ENCODE peak calls at places on chromosomes 1 and 21, in six cellular contexts. One of them, this sample, is unnamed.
A peak's percentile ranks its signal among the peaks of the same experiment; 100 is the strongest.

GRCh38 chr1:119188926-119189325 is 48.5 kb upstream of the WARS2 start:
- DNase-seq in WTC11: no peak
- DNase-seq in esophagus squamous epithelium: no peak
- DNase-seq in GM12865: no peak
- DNase-seq in sigmoid colon: no peak
- DNase-seq in BE2C: no peak
- DNase-seq in this sample: no peak

GRCh38 chr1:113912594-113913311 is 7.6 kb downstream of the DCLRE1B start:
- DNase-seq in WTC11: no peak
- DNase-seq in GM12865: no peak
- DNase-seq in sigmoid colon: no peak
- DNase-seq in esophagus squamous epithelium: no peak
- DNase-seq in BE2C: no peak
- DNase-seq in this sample: no peak

GRCh38 chr1:15757575-15758401 is 807 bp upstream of the FBLIM1 start:
- DNase-seq in esophagus squamous epithelium: no peak
- DNase-seq in sigmoid colon: no peak
- DNase-seq in WTC11: peak; percentile 61
- DNase-seq in GM12865: no peak
- DNase-seq in BE2C: peak; percentile 52
- DNase-seq in this sample: no peak

GRCh38 chr1:17438176-17438976 is 1.1 kb downstream of the RCC2 start:
- DNase-seq in sigmoid colon: no peak
- DNase-seq in BE2C: peak; percentile 71
- DNase-seq in WTC11: peak; percentile 65
- DNase-seq in esophagus squamous epithelium: no peak
- DNase-seq in GM12865: peak; percentile 88
- DNase-seq in this sample: peak; percentile 75

GRCh38 chr1:200147094-200147493 is 119.6 kb downstream of the NR5A2 start:
- DNase-seq in WTC11: no peak
- DNase-seq in GM12865: no peak
- DNase-seq in esophagus squamous epithelium: no peak
- DNase-seq in BE2C: no peak
- DNase-seq in sigmoid colon: no peak
- DNase-seq in this sample: no peak

GRCh38 chr1:31010081-31010989 is 55.2 kb downstream of the PUM1 start:
- DNase-seq in WTC11: no peak
- DNase-seq in GM12865: peak; percentile 69
- DNase-seq in esophagus squamous epithelium: no peak
- DNase-seq in sigmoid colon: no peak
- DNase-seq in BE2C: no peak
- DNase-seq in this sample: no peak

GRCh38 chr1:204493882-204494280 is 724 bp downstream of the PIK3C2B start:
- DNase-seq in BE2C: peak; percentile 83
- DNase-seq in GM12865: peak; percentile 69
- DNase-seq in WTC11: no peak
- DNase-seq in sigmoid colon: peak; percentile 79
- DNase-seq in esophagus squamous epithelium: no peak
- DNase-seq in this sample: peak; percentile 48

GRCh38 chr21:32917392-32918135 is 108.2 kb upstream of the OLIG2 start:
- DNase-seq in sigmoid colon: no peak
- DNase-seq in esophagus squamous epithelium: no peak
- DNase-seq in BE2C: no peak
- DNase-seq in GM12865: no peak
- DNase-seq in WTC11: no peak
- DNase-seq in this sample: no peak

GRCh38 chr1:225923381-225923691 is 714 bp downstream of the PYCR2 start:
- DNase-seq in GM12865: no peak
- DNase-seq in esophagus squamous epithelium: no peak
- DNase-seq in BE2C: no peak
- DNase-seq in sigmoid colon: no peak
- DNase-seq in WTC11: no peak
- DNase-seq in this sample: no peak

GRCh38 chr1:237794071-237794470 is 96.7 kb downstream of the ZP4 start:
- DNase-seq in GM12865: no peak
- DNase-seq in BE2C: no peak
- DNase-seq in WTC11: no peak
- DNase-seq in esophagus squamous epithelium: no peak
- DNase-seq in sigmoid colon: no peak
- DNase-seq in this sample: no peak

GRCh38 chr1:183472488-183473285 is at the start of gene SMG7:
- DNase-seq in esophagus squamous epithelium: peak; percentile 56
- DNase-seq in sigmoid colon: no peak
- DNase-seq in WTC11: no peak
- DNase-seq in BE2C: peak; percentile 46
- DNase-seq in GM12865: peak; percentile 64
- DNase-seq in this sample: no peak

GRCh38 chr1:183470147-183470960 is 1.9 kb upstream of the SMG7 start:
- DNase-seq in sigmoid colon: peak; percentile 92
- DNase-seq in WTC11: peak; percentile 68
- DNase-seq in BE2C: peak; percentile 93
- DNase-seq in GM12865: peak; percentile 93
- DNase-seq in esophagus squamous epithelium: peak; percentile 35
- DNase-seq in this sample: peak; percentile 78

GRCh38 chr1:183473286-183473536 is 912 bp downstream of the SMG7 start:
- DNase-seq in esophagus squamous epithelium: no peak
- DNase-seq in sigmoid colon: no peak
- DNase-seq in BE2C: no peak
- DNase-seq in WTC11: no peak
- DNase-seq in GM12865: no peak
- DNase-seq in this sample: no peak

GRCh38 chr1:183471748-183472487 is 381 bp upstream of the SMG7 start:
- DNase-seq in BE2C: peak; percentile 99
- DNase-seq in WTC11: peak; percentile 96
- DNase-seq in GM12865: peak; percentile 98
- DNase-seq in sigmoid colon: peak; percentile 99
- DNase-seq in esophagus squamous epithelium: peak; percentile 90
- DNase-seq in this sample: peak; percentile 98

DNA sequence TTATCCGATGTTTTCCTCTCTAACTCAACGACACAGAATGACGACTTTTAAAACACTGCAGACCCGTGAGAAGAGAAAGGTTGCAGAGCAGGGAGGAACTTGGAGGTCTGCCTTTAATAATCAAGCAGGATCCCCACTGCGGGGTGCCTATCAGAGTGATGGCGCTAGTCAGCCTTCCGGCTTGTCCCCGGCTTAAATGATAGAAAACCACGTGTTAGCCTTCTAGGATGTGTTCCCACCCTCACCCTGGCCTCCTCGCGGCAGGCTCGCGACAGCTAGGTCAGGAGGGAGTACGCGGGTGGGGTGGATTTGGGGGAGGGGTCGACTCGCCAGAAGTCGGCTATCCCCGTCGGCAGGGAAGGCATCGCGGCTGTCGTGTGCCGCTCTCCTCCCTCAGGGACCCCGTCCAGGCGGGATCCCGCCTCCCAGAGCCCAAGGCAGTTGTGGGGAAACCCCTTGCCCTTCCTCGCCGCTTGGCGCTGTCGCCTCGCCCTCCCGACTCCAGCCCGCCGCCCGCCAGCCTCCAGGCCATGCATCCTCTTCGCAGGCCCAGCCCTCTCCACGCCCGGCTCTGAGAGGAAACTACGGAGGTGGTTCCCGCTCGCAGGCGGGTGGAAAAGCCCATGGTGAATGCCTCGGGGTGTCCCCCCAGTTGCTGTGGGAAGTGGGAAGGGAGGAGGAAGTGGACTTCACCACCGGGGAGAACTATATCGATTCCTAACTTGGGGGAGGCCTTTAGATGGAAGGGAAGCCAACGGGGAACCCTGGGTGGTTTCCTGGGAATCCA is 1.1 kb upstream of the SMG7 start:
- DNase-seq in WTC11: peak; percentile 75
- DNase-seq in sigmoid colon: peak; percentile 86
- DNase-seq in esophagus squamous epithelium: peak; percentile 47
- DNase-seq in GM12865: peak; percentile 91
- DNase-seq in BE2C: peak; percentile 91
- DNase-seq in this sample: peak; percentile 77
- TF ChIP-seq CTCF in WTC11: no peak
- TF ChIP-seq CTCF in sigmoid colon: peak; percentile 4
- TF ChIP-seq CTCF in esophagus squamous epithelium: no peak
- TF ChIP-seq CTCF in GM12865: peak; percentile 5
- TF ChIP-seq CTCF in BE2C: peak; percentile 19
- TF ChIP-seq CTCF in this sample: no peak

GRCh38 chr1:39639333-39640130 is at the start of gene HEYL:
- DNase-seq in BE2C: no peak
- DNase-seq in GM12865: peak; percentile 41
- DNase-seq in WTC11: peak; percentile 86
- DNase-seq in esophagus squamous epithelium: no peak
- DNase-seq in sigmoid colon: peak; percentile 82
- DNase-seq in this sample: peak; percentile 77
- TF ChIP-seq CTCF in BE2C: no peak
- TF ChIP-seq CTCF in GM12865: peak; percentile 6
- TF ChIP-seq CTCF in WTC11: peak; percentile 5
- TF ChIP-seq CTCF in esophagus squamous epithelium: no peak
- TF ChIP-seq CTCF in sigmoid colon: no peak
- TF ChIP-seq CTCF in this sample: no peak

DNA sequence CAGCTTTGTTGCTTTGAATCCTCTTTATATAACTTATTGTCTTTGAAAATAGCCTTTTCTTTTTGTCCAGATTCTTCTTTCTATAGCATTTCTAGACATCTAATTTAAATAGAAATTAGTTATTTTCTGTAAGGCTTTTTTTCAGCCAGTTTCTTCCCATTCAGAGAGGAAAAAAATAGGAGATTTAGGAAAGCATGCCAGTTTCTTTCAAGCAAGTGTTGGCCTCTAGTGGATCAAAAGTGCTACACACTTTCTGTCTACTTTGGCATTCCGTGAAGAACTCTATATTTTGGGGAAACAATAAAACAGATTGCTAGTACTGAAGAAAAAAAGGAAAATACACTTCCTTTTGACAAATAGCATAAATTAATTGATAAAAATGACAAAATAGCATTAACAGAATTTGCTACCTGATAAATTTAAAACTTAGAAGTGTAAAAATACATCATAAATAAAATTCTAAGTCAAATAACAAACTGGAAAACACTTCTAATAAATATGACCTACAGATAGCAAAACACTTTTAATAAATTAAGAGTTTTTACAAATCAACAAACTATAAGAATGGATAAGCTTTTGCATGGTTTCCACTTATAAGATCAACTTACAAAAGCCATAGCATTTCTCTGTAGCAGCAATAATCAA is 13.1 kb upstream of the EXO1 start:
- DNase-seq in GM12865: no peak
- DNase-seq in BE2C: no peak
- DNase-seq in esophagus squamous epithelium: no peak
- DNase-seq in sigmoid colon: no peak
- DNase-seq in WTC11: no peak
- DNase-seq in this sample: no peak
- TF ChIP-seq CTCF in GM12865: peak; percentile 37
- TF ChIP-seq CTCF in BE2C: peak; percentile 75
- TF ChIP-seq CTCF in esophagus squamous epithelium: no peak
- TF ChIP-seq CTCF in sigmoid colon: peak; percentile 40
- TF ChIP-seq CTCF in WTC11: no peak
- TF ChIP-seq CTCF in this sample: peak; percentile 59

DNA sequence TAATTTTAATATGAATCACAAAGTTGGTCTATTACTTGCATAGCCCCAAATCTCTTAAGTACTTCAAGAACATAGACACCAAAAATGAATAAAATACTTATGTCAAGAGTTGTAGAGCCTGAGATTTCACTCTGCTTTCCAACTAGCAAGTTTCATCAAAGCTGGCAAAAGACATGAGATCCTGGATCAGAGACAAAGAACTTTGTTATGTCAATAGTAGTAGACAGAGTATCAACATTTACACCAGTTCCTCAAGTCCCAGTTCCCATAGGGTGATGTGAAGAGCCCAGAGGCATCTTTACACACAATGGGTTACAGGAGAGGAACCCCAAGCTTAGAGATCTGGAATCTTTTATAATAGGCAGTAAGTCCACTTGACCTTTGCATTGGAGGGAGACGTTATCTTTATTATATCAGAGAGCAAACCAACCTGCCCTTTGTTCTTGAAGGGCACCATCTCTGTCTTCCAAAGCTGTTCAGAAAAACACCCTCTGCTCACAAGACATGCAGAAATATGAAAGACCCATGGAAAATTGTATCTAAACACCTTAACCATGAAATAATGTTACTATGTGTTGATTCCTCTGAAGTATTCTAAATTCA is 174.4 kb upstream of the GALNT2 start:
- DNase-seq in esophagus squamous epithelium: no peak
- DNase-seq in GM12865: no peak
- DNase-seq in sigmoid colon: no peak
- DNase-seq in WTC11: no peak
- DNase-seq in BE2C: no peak
- DNase-seq in this sample: no peak
- TF ChIP-seq CTCF in esophagus squamous epithelium: no peak
- TF ChIP-seq CTCF in GM12865: no peak
- TF ChIP-seq CTCF in sigmoid colon: no peak
- TF ChIP-seq CTCF in WTC11: no peak
- TF ChIP-seq CTCF in BE2C: no peak
- TF ChIP-seq CTCF in this sample: no peak

GRCh38 chr1:58819719-58820118 is 35.9 kb upstream of the JUN start:
- DNase-seq in WTC11: no peak
- DNase-seq in esophagus squamous epithelium: no peak
- DNase-seq in BE2C: no peak
- DNase-seq in sigmoid colon: no peak
- DNase-seq in GM12865: no peak
- DNase-seq in this sample: no peak

GRCh38 chr1:58824753-58825389 is 41.0 kb upstream of the JUN start:
- DNase-seq in GM12865: no peak
- DNase-seq in WTC11: no peak
- DNase-seq in sigmoid colon: no peak
- DNase-seq in BE2C: no peak
- DNase-seq in esophagus squamous epithelium: no peak
- DNase-seq in this sample: no peak

GRCh38 chr1:58821309-58821708 is 37.5 kb upstream of the JUN start:
- DNase-seq in GM12865: no peak
- DNase-seq in WTC11: no peak
- DNase-seq in sigmoid colon: no peak
- DNase-seq in esophagus squamous epithelium: no peak
- DNase-seq in BE2C: no peak
- DNase-seq in this sample: no peak

GRCh38 chr1:58827298-58827697 is 43.5 kb upstream of the JUN start:
- DNase-seq in BE2C: no peak
- DNase-seq in GM12865: no peak
- DNase-seq in WTC11: no peak
- DNase-seq in esophagus squamous epithelium: no peak
- DNase-seq in sigmoid colon: no peak
- DNase-seq in this sample: no peak

DNA sequence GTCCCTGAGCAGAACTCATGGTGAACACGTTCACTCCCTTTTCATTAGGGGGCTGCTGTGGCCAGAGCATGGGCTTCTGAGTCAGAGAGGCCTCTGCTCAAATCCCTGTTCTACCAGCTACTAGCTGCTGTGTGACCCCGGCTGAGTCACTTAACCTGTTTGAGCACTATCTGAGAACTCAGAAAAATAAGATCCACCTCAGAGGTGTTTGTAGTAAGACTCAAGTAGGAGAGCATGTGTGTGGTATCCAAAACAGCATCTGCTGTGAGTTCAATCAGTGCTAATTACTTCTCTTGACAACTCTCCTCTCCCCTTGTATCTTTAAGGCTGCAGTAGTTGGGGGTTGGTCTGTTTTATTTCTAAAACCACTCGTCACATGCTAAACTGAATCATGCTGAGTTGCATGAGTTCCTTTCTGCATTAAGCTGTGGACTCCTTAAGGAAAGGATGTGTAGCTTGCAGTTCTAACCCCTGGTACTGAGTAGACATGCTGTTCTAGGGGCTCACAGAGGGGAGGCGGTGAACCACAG is 39.7 kb upstream of the JUN start:
- DNase-seq in WTC11: no peak
- DNase-seq in sigmoid colon: no peak
- DNase-seq in BE2C: no peak
- DNase-seq in esophagus squamous epithelium: no peak
- DNase-seq in GM12865: no peak
- DNase-seq in this sample: no peak
- TF ChIP-seq CTCF in WTC11: no peak
- TF ChIP-seq CTCF in sigmoid colon: no peak
- TF ChIP-seq CTCF in BE2C: no peak
- TF ChIP-seq CTCF in esophagus squamous epithelium: no peak
- TF ChIP-seq CTCF in GM12865: no peak
- TF ChIP-seq CTCF in this sample: no peak

GRCh38 chr1:910881-911721 is 12.6 kb upstream of the SAMD11 start:
- DNase-seq in BE2C: peak; percentile 91
- DNase-seq in GM12865: no peak
- DNase-seq in sigmoid colon: peak; percentile 59
- DNase-seq in esophagus squamous epithelium: no peak
- DNase-seq in WTC11: peak; percentile 8
- DNase-seq in this sample: peak; percentile 2
- TF ChIP-seq CTCF in BE2C: no peak
- TF ChIP-seq CTCF in GM12865: no peak
- TF ChIP-seq CTCF in sigmoid colon: no peak
- TF ChIP-seq CTCF in esophagus squamous epithelium: no peak
- TF ChIP-seq CTCF in WTC11: no peak
- TF ChIP-seq CTCF in this sample: no peak

This sample was measured in endothelial cell.